ENCODE peak calls at places on chromosomes 4 and X, in six cellular contexts. N is HL-60, O is right lobe of liver, K is upper lobe of left lung, W is A549, P is AG09309. Q is an unnamed sample.

GRCh38 chrX:29478336-29479069 is 736.9 kb upstream of the MAGEB2 start:
- DNase-seq in P (no peak), K (no peak), N (no peak), O (no peak), W (peak; percentile 70), Q (peak; percentile 40)

GRCh38 chrX:66074920-66075879 is 35.3 kb upstream of the VSIG4 start:
- DNase-seq in W (no peak), P (no peak), K (peak; percentile 65), O (no peak), N (peak; percentile 74), Q (peak; percentile 25)

GRCh38 chrX:110180176-110180927 is 137.5 kb downstream of the AMMECR1 start:
- DNase-seq in K (no peak), N (no peak), O (no peak), W (peak; percentile 50), P (peak; percentile 38), Q (no peak)

GRCh38 chrX:50648151-50648550 is 165.8 kb downstream of the SHROOM4 start:
- DNase-seq in K (no peak), N (no peak), W (no peak), O (no peak), P (no peak), Q (no peak)

GRCh38 chrX:100720301-100720700 is 11.6 kb downstream of the SYTL4 start:
- DNase-seq in N (no peak), O (no peak), P (no peak), K (no peak), W (no peak), Q (no peak)

GRCh38 chr4:38560763-38561558 is 103.0 kb upstream of the KLF3 start:
- DNase-seq in N (no peak), W (no peak), K (no peak), O (no peak), P (no peak), Q (peak; percentile 29)

GRCh38 chr4:48064349-48064748 is 47.8 kb downstream of the NIPAL1 start:
- DNase-seq in W (no peak), N (no peak), P (no peak), O (no peak), K (no peak), Q (no peak)

GRCh38 chr4:19711871-19712270 is 539.8 kb upstream of the SLIT2 start:
- DNase-seq in N (no peak), W (no peak), O (no peak), K (no peak), P (peak; percentile 48), Q (no peak)

GRCh38 chrX:31845003-31845402 is 773.2 kb upstream of the FTHL17 start:
- DNase-seq in P (no peak), W (no peak), K (no peak), O (no peak), N (no peak), Q (no peak)

GRCh38 chr4:112234952-112235609 is 3.5 kb downstream of the AP1AR start:
- DNase-seq in O (no peak), W (peak; percentile 69), N (peak; percentile 36), K (peak; percentile 69), P (peak; percentile 72), Q (peak; percentile 44)

GRCh38 chr4:47222276-47222675 is 190.9 kb downstream of the GABRB1 start:
- DNase-seq in K (no peak), O (no peak), W (no peak), P (no peak), N (no peak), Q (no peak)

GRCh38 chrX:29661290-29661689 is 554.1 kb upstream of the MAGEB2 start:
- DNase-seq in N (no peak), O (no peak), P (no peak), K (no peak), W (peak; percentile 9), Q (no peak)

GRCh38 chr4:14059006-14059405 is 431.5 kb upstream of the BOD1L1 start:
- DNase-seq in O (no peak), K (no peak), W (no peak), P (peak; percentile 21), N (no peak), Q (no peak)

GRCh38 chr4:77636902-77637301 is 31.3 kb downstream of the CXCL13 start:
- DNase-seq in P (peak; percentile 20), O (no peak), K (no peak), W (peak; percentile 85), N (no peak), Q (no peak)

GRCh38 chrX:83934220-83934619 is 73.3 kb downstream of the CYLC1 start:
- DNase-seq in W (peak; percentile 0), O (no peak), K (no peak), N (no peak), P (no peak), Q (no peak)

GRCh38 chr4:160450861-160451260 is 1348.0 kb downstream of the RAPGEF2 start:
- DNase-seq in N (no peak), W (no peak), K (no peak), P (no peak), O (no peak), Q (no peak)

GRCh38 chr4:107826427-107826980 is 1.8 kb downstream of the SGMS2 start:
- DNase-seq in W (no peak), O (no peak), K (no peak), N (no peak), P (no peak), Q (no peak)

GRCh38 chrX:38312436-38312835 is 14.9 kb downstream of the RPGR start:
- DNase-seq in N (no peak), K (no peak), O (no peak), W (peak; percentile 40), P (peak; percentile 49), Q (no peak)

GRCh38 chr4:140637836-140638235 is 69.1 kb upstream of the UCP1 start:
- DNase-seq in P (no peak), O (no peak), W (peak; percentile 42), N (peak; percentile 7), K (no peak), Q (peak; percentile 12)

GRCh38 chr4:122759639-122760310 is 27.3 kb downstream of the BBS12 start:
- DNase-seq in P (no peak), W (no peak), N (no peak), O (no peak), K (no peak), Q (no peak)

GRCh38 chr4:87843936-87844335 is 11.2 kb downstream of the MEPE start:
- DNase-seq in P (peak; percentile 61), K (peak; percentile 50), W (peak; percentile 33), O (no peak), N (peak; percentile 61), Q (no peak)

GRCh38 chr4:94411296-94411695 is 40.4 kb upstream of the PDLIM5 start:
- DNase-seq in K (no peak), P (no peak), O (no peak), N (no peak), W (no peak), Q (no peak)

GRCh38 chrX:3518870-3519269 is 172.4 kb upstream of the MXRA5 start:
- DNase-seq in N (no peak), K (no peak), O (no peak), P (peak; percentile 95), W (peak; percentile 50), Q (no peak)

GRCh38 chr4:97892596-97893266 is 250.5 kb downstream of the STPG2 start:
- DNase-seq in O (no peak), P (no peak), W (no peak), N (no peak), K (no peak), Q (no peak)

GRCh38 chr4:55444822-55445221 is 49.1 kb downstream of the TMEM165 start:
- DNase-seq in K (peak; percentile 43), O (no peak), P (no peak), W (peak; percentile 43), N (no peak), Q (no peak)

GRCh38 chr4:71288875-71289274 is 49.9 kb upstream of the SLC4A4 start:
- DNase-seq in N (no peak), K (no peak), O (no peak), W (no peak), P (no peak), Q (no peak)
- TF ChIP-seq CTCF in N (no peak), K (no peak), O (no peak), W (no peak), P (no peak), Q (no peak)

DNA sequence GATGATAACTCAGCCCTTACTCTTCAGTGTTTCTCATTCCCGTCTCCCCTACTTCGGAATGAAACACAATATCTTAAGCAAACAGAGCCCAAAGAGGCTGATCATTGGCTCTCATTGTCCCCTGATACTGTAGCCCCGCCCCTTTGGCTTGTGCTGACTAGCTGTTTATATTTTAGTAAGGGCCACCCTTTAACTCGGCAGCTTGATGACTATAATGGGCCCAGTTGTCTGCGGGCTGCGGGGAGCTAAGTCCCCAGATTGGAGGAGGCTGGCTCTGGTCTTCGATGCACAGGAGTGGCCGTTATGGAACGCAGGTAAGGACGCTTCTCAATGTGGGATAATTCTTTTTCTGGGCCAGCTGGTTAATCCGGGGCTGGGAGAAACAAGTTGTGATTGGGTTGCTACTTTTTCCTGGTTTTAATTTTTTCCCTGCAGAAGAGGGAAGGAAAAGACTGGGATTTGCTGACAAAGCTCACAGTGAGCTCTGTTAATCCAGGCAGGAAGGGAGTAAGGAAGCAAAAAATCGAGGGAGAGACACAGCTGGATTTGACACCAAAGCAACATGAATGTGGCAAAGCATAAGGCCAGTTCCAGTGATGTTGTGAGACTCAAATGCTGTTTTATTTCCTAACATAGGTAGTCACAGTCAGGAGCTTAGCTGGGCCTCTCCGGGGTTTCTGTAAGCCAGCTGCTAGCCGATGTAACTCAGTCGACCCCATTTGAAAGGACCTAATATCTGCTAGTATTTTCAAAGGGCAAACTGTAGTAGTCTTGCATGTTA is at the start of gene TRIM2:
- DNase-seq in O (no peak), N (no peak), K (peak; percentile 84), P (no peak), W (no peak), Q (no peak)
- H3K4me3 ChIP-seq in O (no peak within 1 kb of the TSS), N (no peak within 1 kb of the TSS), K (peak within 1 kb of the TSS; percentile 44), P (no peak within 1 kb of the TSS), W (no peak within 1 kb of the TSS), Q (no peak within 1 kb of the TSS)

DNA sequence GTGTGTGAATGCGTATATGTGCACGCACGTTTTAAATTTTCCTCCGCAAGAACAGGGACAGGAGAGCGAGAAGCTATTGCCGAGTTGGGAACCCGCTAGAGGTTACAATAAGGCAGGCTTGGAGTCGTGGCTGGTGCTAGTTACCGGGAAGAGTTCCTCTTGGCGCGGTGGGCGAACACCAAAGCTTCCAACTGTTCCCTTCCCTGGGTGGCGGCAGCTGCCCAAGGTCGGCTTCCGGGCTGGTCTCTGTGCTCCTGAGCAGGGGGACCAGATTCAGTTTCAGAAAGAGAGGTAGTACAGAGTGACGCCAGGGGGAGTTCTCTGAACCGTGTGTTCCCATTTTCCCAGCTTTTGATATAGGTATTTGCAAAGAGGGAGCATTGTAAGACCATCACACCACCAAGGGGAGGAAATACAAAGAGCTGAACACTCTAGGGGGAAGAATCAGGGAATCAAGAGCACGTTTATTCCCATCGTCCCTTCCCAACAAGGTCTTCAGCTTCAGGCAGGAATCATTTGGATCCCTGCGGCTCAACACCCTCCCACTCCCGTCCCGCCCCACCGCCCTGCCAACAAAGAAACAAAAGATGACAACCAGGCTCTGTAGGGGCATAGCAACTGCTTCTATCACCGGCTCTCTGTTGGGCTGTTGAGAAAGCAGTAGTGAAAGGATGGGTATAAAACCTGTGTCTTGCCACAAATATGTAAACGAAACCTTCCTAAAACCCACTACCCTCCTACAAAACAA is 113.6 kb upstream of the TEX13C start:
- DNase-seq in O (no peak), N (no peak), K (no peak), W (peak; percentile 43), P (no peak), Q (no peak)
- TF ChIP-seq CTCF in O (no peak), N (no peak), K (no peak), W (peak; percentile 15), P (no peak), Q (no peak)

DNA sequence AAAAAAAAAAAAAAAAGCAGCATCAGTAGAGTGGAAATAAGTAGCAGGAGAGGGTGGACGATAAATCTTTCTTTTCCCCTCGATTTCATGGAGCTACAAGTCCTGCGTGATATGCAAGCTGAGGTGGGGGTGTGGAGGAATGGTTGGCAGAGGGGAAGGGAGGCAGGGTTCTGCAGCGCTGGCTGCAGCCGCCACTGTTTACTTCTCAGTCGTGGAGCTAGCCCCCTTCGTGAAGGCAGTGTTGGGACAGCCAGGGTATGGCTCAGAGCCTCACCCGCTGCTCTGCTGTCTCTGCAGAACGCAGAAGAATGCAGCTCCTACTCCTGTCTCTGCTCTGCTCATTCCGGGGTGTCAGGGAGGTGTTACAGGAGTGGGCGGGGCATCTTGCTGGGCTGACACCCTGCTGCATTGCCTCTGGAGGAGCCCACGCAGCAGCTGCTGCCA is 140.6 kb downstream of the GPM6A start:
- DNase-seq in N (no peak), O (no peak), K (no peak), P (no peak), W (peak; percentile 3), Q (no peak)
- H3K4me3 ChIP-seq in N (no peak overlapping the region), O (no peak overlapping the region), K (no peak overlapping the region), P (no peak overlapping the region), W (peak overlapping the region; percentile 41), Q (no peak overlapping the region)

Q was measured in GM12864.